ENCODE peak calls at places on chromosomes 5 and 9, in seven cellular contexts. A is left ventricle myocardium inferior, U is AG10803, D is ovary, S is stomach, H is fibroblast of villous mesenchyme, G is retinal pigment epithelial cell. N is an unnamed sample.

GRCh38 chr9:76516350-76516749 is 57.4 kb downstream of the GCNT1 start:
- DNase-seq in A (no peak), U (no peak), D (no peak), S (no peak), H (no peak), G (no peak), N (no peak)

GRCh38 chr5:39219433-39219832 is at the start of gene FYB1:
- DNase-seq in A (peak), U (peak), D (no peak), S (no peak), H (peak), G (no peak), N (peak)

GRCh38 chr9:125815568-125815967 is 68.4 kb downstream of the PBX3 start:
- DNase-seq in A (no peak), U (peak), D (no peak), S (no peak), H (no peak), G (no peak), N (no peak)

GRCh38 chr9:74570879-74571512 is 73.9 kb downstream of the RORB start:
- DNase-seq in A (no peak), U (peak), D (no peak), S (no peak), H (peak), G (no peak), N (no peak)

GRCh38 chr9:104808030-104808614 is 44.2 kb downstream of the NIPSNAP3B start:
- DNase-seq in A (no peak), U (peak), D (peak), S (peak), H (no peak), G (no peak), N (no peak)

GRCh38 chr5:115875447-115875846 is 33.7 kb downstream of the AP3S1 start:
- DNase-seq in A (no peak), U (no peak), D (no peak), S (no peak), H (no peak), G (no peak), N (no peak)

GRCh38 chr9:114210691-114211276 is 55.4 kb downstream of the COL27A1 start:
- DNase-seq in A (no peak), U (no peak), D (no peak), S (no peak), H (no peak), G (no peak), N (no peak)

GRCh38 chr9:115992834-115993233 is 160.8 kb upstream of the PAPPA start:
- DNase-seq in A (no peak), U (peak), D (no peak), S (no peak), H (no peak), G (no peak), N (no peak)

GRCh38 chr5:150762216-150762615 is 3.4 kb upstream of the DCTN4 start:
- DNase-seq in A (no peak), U (no peak), D (no peak), S (no peak), H (peak), G (no peak), N (no peak)

GRCh38 chr9:97889941-97890557 is 32.3 kb downstream of the TRMO start:
- DNase-seq in A (no peak), U (no peak), D (no peak), S (peak), H (peak), G (no peak), N (no peak)

GRCh38 chr5:85109616-85110015 is 724.9 kb upstream of the EDIL3 start:
- DNase-seq in A (no peak), U (no peak), D (no peak), S (no peak), H (no peak), G (no peak), N (no peak)

GRCh38 chr5:73450041-73450598 is 1.5 kb upstream of the FOXD1 start:
- DNase-seq in A (no peak), U (no peak), D (no peak), S (no peak), H (no peak), G (no peak), N (no peak)

GRCh38 chr5:109921735-109922395 is 232.1 kb downstream of the MAN2A1 start:
- DNase-seq in A (peak), U (no peak), D (no peak), S (peak), H (no peak), G (peak), N (peak)

GRCh38 chr9:130701059-130702022 is 7.8 kb downstream of the EXOSC2 start:
- DNase-seq in A (peak), U (peak), D (peak), S (peak), H (peak), G (no peak), N (peak)

GRCh38 chr9:87685431-87685830 is 40.5 kb upstream of the CTSL start:
- DNase-seq in A (no peak), U (no peak), D (no peak), S (no peak), H (peak), G (no peak), N (peak)

GRCh38 chr9:135659252-135659651 is 3.9 kb upstream of the LCN9 start:
- DNase-seq in A (no peak), U (no peak), D (no peak), S (no peak), H (no peak), G (no peak), N (no peak)

GRCh38 chr9:132507670-132508469 is 74.5 kb upstream of the BARHL1 start:
- DNase-seq in A (peak), U (peak), D (peak), S (peak), H (peak), G (no peak), N (peak)

GRCh38 chr5:132008961-132009680 is 2.3 kb downstream of the ACSL6 start:
- DNase-seq in A (no peak), U (no peak), D (peak), S (no peak), H (no peak), G (no peak), N (no peak)

GRCh38 chr9:36997414-36997813 is 36.7 kb downstream of the PAX5 start:
- DNase-seq in A (no peak), U (peak), D (no peak), S (no peak), H (no peak), G (no peak), N (no peak)

GRCh38 chr5:79824444-79824843 is 134.8 kb downstream of the CMYA5 start:
- DNase-seq in A (no peak), U (no peak), D (no peak), S (no peak), H (no peak), G (no peak), N (no peak)

GRCh38 chr5:119340597-119341218 is 15.1 kb upstream of the TNFAIP8 start:
- DNase-seq in A (no peak), U (no peak), D (no peak), S (no peak), H (peak), G (no peak), N (no peak)

GRCh38 chr5:68478306-68479091 is 262.9 kb downstream of the PIK3R1 start:
- DNase-seq in A (no peak), U (peak), D (no peak), S (no peak), H (peak), G (no peak), N (no peak)

GRCh38 chr9:94697972-94698581 is 28.4 kb upstream of the AOPEP start:
- DNase-seq in A (no peak), U (peak), D (no peak), S (no peak), H (peak), G (peak), N (peak)

GRCh38 chr9:81529556-81530193 is 159.7 kb downstream of the TLE1 start:
- DNase-seq in A (no peak), U (peak), D (no peak), S (peak), H (peak), G (peak), N (no peak)

GRCh38 chr5:125798311-125798710 is 624.9 kb upstream of the GRAMD2B start:
- DNase-seq in A (no peak), U (peak), D (no peak), S (no peak), H (peak), G (no peak), N (no peak)

GRCh38 chr9:13970018-13970417 is 343.9 kb downstream of the NFIB start:
- DNase-seq in A (no peak), U (no peak), D (no peak), S (no peak), H (peak), G (no peak), N (no peak)

GRCh38 chr5:85345818-85346217 is 961.1 kb upstream of the EDIL3 start:
- DNase-seq in A (no peak), U (no peak), D (no peak), S (no peak), H (no peak), G (no peak), N (no peak)

GRCh38 chr9:86923061-86923460 is 24.2 kb downstream of the GAS1 start:
- DNase-seq in A (no peak), U (no peak), D (no peak), S (no peak), H (no peak), G (no peak), N (no peak)

GRCh38 chr5:12316812-12317211 is 412.6 kb upstream of the CTNND2 start:
- DNase-seq in A (no peak), U (no peak), D (no peak), S (no peak), H (no peak), G (no peak), N (no peak)

GRCh38 chr9:133426011-133426410 is 3.8 kb downstream of the ADAMTS13 start:
- DNase-seq in A (no peak), U (no peak), D (no peak), S (peak), H (no peak), G (no peak), N (no peak)

GRCh38 chr5:32144637-32145207 is 29.4 kb downstream of the GOLPH3 start:
- DNase-seq in A (peak), U (no peak), D (no peak), S (peak), H (no peak), G (no peak), N (no peak)

GRCh38 chr5:39283231-39283818 is 64.0 kb upstream of the FYB1 start:
- DNase-seq in A (no peak), U (peak), D (no peak), S (no peak), H (peak), G (peak), N (peak)

GRCh38 chr9:5531251-5531972 is 21.1 kb downstream of the PDCD1LG2 start:
- DNase-seq in A (no peak), U (no peak), D (no peak), S (no peak), H (no peak), G (no peak), N (no peak)

GRCh38 chr9:71691036-71691435 is 77.3 kb downstream of the CEMIP2 start:
- DNase-seq in A (no peak), U (no peak), D (no peak), S (no peak), H (no peak), G (no peak), N (no peak)

GRCh38 chr9:14156046-14156445 is 157.9 kb downstream of the NFIB start:
- DNase-seq in A (no peak), U (no peak), D (no peak), S (no peak), H (no peak), G (no peak), N (no peak)

GRCh38 chr9:72839140-72839539 is 113.7 kb downstream of the ALDH1A1 start:
- DNase-seq in A (no peak), U (peak), D (no peak), S (no peak), H (no peak), G (peak), N (no peak)

GRCh38 chr9:115369322-115369957 is 251.5 kb upstream of the TNC start:
- DNase-seq in A (peak), U (peak), D (no peak), S (no peak), H (peak), G (peak), N (no peak)

GRCh38 chr5:67493676-67494075 is 297.1 kb upstream of the CD180 start:
- DNase-seq in A (peak), U (peak), D (no peak), S (peak), H (peak), G (no peak), N (no peak)

GRCh38 chr5:122363623-122364022 is 51.6 kb downstream of the SNCAIP start:
- DNase-seq in A (no peak), U (no peak), D (no peak), S (no peak), H (no peak), G (no peak), N (no peak)

GRCh38 chr5:168829044-168829443 is 249.9 kb upstream of the PANK3 start:
- DNase-seq in A (no peak), U (no peak), D (no peak), S (no peak), H (no peak), G (no peak), N (no peak)
- H3K4me3 ChIP-seq in A (no peak), U (no peak), D (no peak), S (no peak), H (no peak), G (no peak), N (no peak)

GRCh38 chr5:134873987-134874830 is at the start of gene TXNDC15:
- DNase-seq in A (peak), U (peak), D (peak), S (peak), H (peak), G (peak), N (peak)

GRCh38 chr5:134878403-134878802 is 4.2 kb downstream of the TXNDC15 start:
- DNase-seq in A (no peak), U (no peak), D (no peak), S (peak), H (no peak), G (no peak), N (peak)

GRCh38 chr5:134874831-134875655 is 872 bp downstream of the TXNDC15 start:
- DNase-seq in A (peak), U (peak), D (peak), S (peak), H (peak), G (no peak), N (peak)

GRCh38 chr5:134877159-134877558 is 3.0 kb downstream of the TXNDC15 start:
- DNase-seq in A (no peak), U (no peak), D (no peak), S (no peak), H (no peak), G (no peak), N (no peak)

DNA sequence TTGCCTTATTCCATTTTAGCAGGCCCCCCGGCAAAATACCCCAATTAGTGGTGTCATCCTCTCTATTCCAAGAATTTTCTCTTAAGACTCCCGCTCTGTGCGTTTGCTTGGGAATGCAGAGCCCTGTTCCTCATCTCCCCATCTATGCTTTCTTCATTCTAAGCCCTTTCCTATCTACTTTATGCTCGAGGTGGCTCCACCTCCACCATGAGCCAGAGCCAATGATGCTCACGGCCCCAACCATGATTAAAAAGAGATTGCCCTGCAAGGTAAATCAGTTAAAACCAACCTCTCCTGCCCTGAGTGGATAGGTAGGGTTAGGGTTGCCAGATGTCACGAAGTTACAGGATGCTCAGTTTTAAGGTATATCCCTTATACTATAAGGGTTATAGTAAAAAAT is 677 bp upstream of the TXNDC15 start:
- DNase-seq in A (no peak), U (no peak), D (no peak), S (no peak), H (no peak), G (no peak), N (no peak)
- H3K4me3 ChIP-seq in A (peak), U (no peak), D (no peak), S (peak), H (no peak), G (no peak), N (no peak)

GRCh38 chr5:71471193-71471592 is 15.7 kb downstream of the BDP1 start:
- DNase-seq in A (no peak), U (peak), D (no peak), S (no peak), H (peak), G (peak), N (no peak)

GRCh38 chr5:71481441-71481840 is 26.0 kb downstream of the BDP1 start:
- DNase-seq in A (no peak), U (no peak), D (no peak), S (no peak), H (no peak), G (no peak), N (no peak)

DNA sequence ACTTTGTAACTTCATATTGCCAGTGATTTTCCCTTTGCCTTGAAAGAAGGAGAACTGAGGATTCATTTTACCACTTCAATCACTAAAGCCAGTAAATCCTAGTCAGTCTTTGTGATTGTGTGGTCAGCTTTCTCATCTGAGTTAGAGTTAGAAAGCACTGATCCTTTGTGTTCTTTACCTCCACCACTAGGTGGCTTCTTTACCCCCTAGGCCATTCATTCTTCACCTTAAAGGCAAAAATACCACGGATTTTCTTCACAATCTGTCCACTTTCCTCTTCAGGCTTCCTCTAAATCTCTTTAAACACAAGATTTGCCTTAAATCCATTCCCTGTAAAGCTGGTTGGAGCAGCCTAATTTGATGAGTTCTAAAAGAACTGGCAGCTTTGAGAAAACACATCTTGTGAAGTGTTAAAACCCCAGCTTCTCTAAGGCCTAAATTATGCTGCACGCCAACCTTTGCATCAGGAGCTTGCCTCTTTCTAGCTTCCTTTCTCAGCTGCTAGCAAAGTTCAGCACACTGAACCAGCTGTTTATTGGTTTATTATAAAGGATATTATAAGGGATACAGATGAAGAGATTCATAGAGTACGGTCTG is 20.4 kb downstream of the BDP1 start:
- DNase-seq in A (no peak), U (peak), D (no peak), S (no peak), H (peak), G (peak), N (no peak)
- H3K4me3 ChIP-seq in A (no peak), U (no peak), D (no peak), S (no peak), H (no peak), G (no peak), N (no peak)

DNA sequence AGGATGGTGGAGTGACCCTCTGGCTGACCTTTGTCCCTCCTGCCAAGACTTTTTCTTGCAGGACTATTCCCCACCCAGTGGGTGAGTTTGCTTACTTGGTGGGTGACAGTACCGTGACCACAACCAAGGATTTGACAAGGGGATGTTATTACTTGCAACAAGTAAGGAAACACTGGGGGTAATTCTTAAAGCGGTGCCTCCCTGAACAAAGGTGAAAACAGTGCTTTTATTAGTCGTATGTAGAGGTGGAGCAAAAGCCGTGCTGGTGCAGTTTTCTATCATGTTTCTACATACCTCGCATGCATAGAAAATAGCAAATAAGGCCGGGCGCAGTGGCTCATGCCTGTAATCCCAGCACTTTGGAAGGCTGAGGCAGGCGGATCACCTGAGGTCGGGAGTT is 41.0 kb upstream of the KDM4C start:
- DNase-seq in A (no peak), U (no peak), D (no peak), S (no peak), H (no peak), G (no peak), N (no peak)
- H3K4me3 ChIP-seq in A (no peak), U (no peak), D (no peak), S (peak), H (no peak), G (no peak), N (no peak)

N was measured in lung.